ENCODE peak calls at places on chromosomes 2 and 18, in seven cellular contexts. U is NB4, Y is cardiac muscle cell, P is body of pancreas, L is kidney epithelial cell, O is AG04449, N is WTC11. D is an unnamed sample.

GRCh38 chr2:181077128-181077709 is 96.8 kb downstream of the UBE2E3 start:
- DNase-seq in L (no peak), Y (peak; percentile 70), N (no peak), P (no peak), O (no peak), U (peak; percentile 75), D (peak; percentile 6)

GRCh38 chr2:11417946-11418585 is 47.9 kb downstream of the E2F6 start:
- DNase-seq in U (peak; percentile 65), O (no peak), P (peak; percentile 19), L (no peak), N (peak; percentile 26), Y (no peak), D (peak; percentile 44)

GRCh38 chr18:5912491-5912890 is 17.2 kb upstream of the TMEM200C start:
- DNase-seq in N (no peak), Y (no peak), U (no peak), P (no peak), O (no peak), L (no peak), D (no peak)

GRCh38 chr2:73068147-73068546 is 3.4 kb downstream of the SFXN5 start:
- DNase-seq in U (no peak), L (no peak), Y (no peak), P (no peak), O (no peak), N (no peak), D (no peak)

GRCh38 chr2:234427081-234428058 is 69.5 kb downstream of the ARL4C start:
- DNase-seq in U (no peak), O (peak; percentile 78), P (no peak), N (peak; percentile 62), L (peak; percentile 84), Y (peak; percentile 40), D (peak; percentile 70)

GRCh38 chr18:27312853-27313252 is 127.7 kb upstream of the CHST9 start:
- DNase-seq in O (no peak), N (no peak), P (no peak), Y (no peak), L (no peak), U (no peak), D (no peak)

GRCh38 chr18:363327-364115 is 95.7 kb upstream of the THOC1 start:
- DNase-seq in N (no peak), Y (no peak), P (no peak), L (no peak), O (peak; percentile 74), U (peak; percentile 69), D (no peak)

GRCh38 chr2:169472249-169472648 is 7.0 kb upstream of the BBS5 start:
- DNase-seq in P (no peak), L (no peak), Y (no peak), U (no peak), N (no peak), O (no peak), D (no peak)

GRCh38 chr18:30106356-30106755 is 936.2 kb downstream of the DSC3 start:
- DNase-seq in P (no peak), U (no peak), Y (no peak), L (no peak), O (no peak), N (no peak), D (peak; percentile 33)

GRCh38 chr18:50038448-50038847 is 156.5 kb downstream of the MYO5B start:
- DNase-seq in L (no peak), N (no peak), Y (no peak), O (no peak), P (no peak), U (peak; percentile 11), D (no peak)

GRCh38 chr2:241895732-241896641 is 26.5 kb downstream of the RTP5 start:
- DNase-seq in L (no peak), N (no peak), U (peak; percentile 45), Y (peak; percentile 55), P (peak; percentile 74), O (no peak), D (no peak)

GRCh38 chr2:112199188-112199587 is 55.7 kb downstream of the ZC3H8 start:
- DNase-seq in U (no peak), N (no peak), O (no peak), L (no peak), P (no peak), Y (no peak), D (no peak)

GRCh38 chr2:141599721-141600120 is 531.1 kb downstream of the LRP1B start:
- DNase-seq in P (no peak), L (no peak), U (no peak), N (no peak), Y (no peak), O (no peak), D (no peak)

GRCh38 chr2:239876948-239877289 is 148.2 kb downstream of the NDUFA10 start:
- DNase-seq in P (no peak), U (no peak), L (no peak), O (no peak), Y (no peak), N (no peak), D (no peak)

GRCh38 chr2:7377861-7378569 is 460.8 kb downstream of the RNF144A start:
- DNase-seq in O (no peak), P (peak; percentile 77), L (no peak), Y (peak; percentile 83), U (no peak), N (peak; percentile 26), D (peak; percentile 73)

GRCh38 chr2:16112972-16113560 is 172.7 kb downstream of the MYCN start:
- DNase-seq in N (no peak), O (no peak), U (no peak), P (no peak), L (no peak), Y (no peak), D (no peak)

GRCh38 chr2:100470898-100471514 is 724 bp downstream of the NMS start:
- DNase-seq in P (peak; percentile 7), U (peak; percentile 39), L (no peak), O (no peak), Y (peak; percentile 78), N (peak; percentile 80), D (peak; percentile 13)

GRCh38 chr2:161030260-161031063 is 129.8 kb upstream of the TANK start:
- DNase-seq in U (peak; percentile 35), Y (no peak), N (no peak), P (no peak), L (peak; percentile 96), O (peak; percentile 99), D (no peak)

GRCh38 chr18:63083555-63083954 is 236.0 kb downstream of the BCL2 start:
- DNase-seq in O (no peak), N (no peak), L (no peak), U (no peak), Y (no peak), P (no peak), D (no peak)

GRCh38 chr18:49022311-49023280 is 71.8 kb upstream of the SMAD7 start:
- DNase-seq in U (no peak), P (no peak), N (no peak), O (no peak), L (no peak), Y (no peak), D (no peak)

GRCh38 chr2:234635284-234635683 is 138.4 kb upstream of the ARL4C start:
- DNase-seq in Y (no peak), O (no peak), N (no peak), P (no peak), L (no peak), U (no peak), D (no peak)

GRCh38 chr2:37916512-37917082 is 8.5 kb upstream of the RMDN2 start:
- DNase-seq in Y (no peak), P (peak; percentile 39), U (no peak), O (peak; percentile 78), N (no peak), L (no peak), D (peak; percentile 29)

GRCh38 chr2:102120261-102121259 is 22.0 kb upstream of the IL1R1 start:
- DNase-seq in N (no peak), L (no peak), Y (no peak), P (peak; percentile 77), U (no peak), O (no peak), D (no peak)
- TF ChIP-seq CTCF in N (no peak), L (no peak), Y (no peak), P (no peak), U (no peak), O (no peak), D (no peak)

GRCh38 chr2:119218478-119219064 is 5.1 kb upstream of the STEAP3 start:
- DNase-seq in L (no peak), P (peak; percentile 82), U (peak; percentile 55), O (no peak), Y (peak; percentile 63), N (no peak), D (peak; percentile 30)
- TF ChIP-seq CTCF in L (peak; percentile 51), P (peak; percentile 75), U (peak; percentile 26), O (peak; percentile 73), Y (peak; percentile 26), N (no peak), D (no peak)

DNA sequence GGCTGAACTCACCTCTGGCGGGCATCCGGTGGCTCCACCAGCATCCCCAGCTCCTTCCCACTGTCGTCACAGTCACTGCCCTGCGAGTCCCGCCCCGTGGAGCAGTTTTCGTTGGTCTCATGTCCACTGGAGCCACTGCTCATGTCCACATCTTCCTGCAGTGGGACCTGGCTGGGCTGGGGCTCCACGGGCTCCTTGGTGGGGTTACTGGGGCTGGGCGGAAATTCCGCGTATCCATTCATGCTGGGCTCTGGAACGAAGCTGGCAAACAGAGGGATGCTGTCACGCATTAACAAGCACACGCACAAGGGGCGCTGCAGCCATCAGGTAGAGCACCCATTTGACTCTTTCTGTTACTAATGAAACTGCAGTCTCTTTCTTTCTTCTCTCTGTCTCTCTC is 10.7 kb downstream of the PER2 start:
- DNase-seq in P (no peak), O (no peak), Y (no peak), U (no peak), N (peak; percentile 61), L (no peak), D (no peak)
- TF ChIP-seq CTCF in P (no peak), O (no peak), Y (no peak), U (no peak), N (no peak), L (peak; percentile 42), D (peak; percentile 23)

GRCh38 chr18:32072321-32072720 is 19.4 kb upstream of the RNF138 start:
- DNase-seq in L (no peak), Y (no peak), N (no peak), O (no peak), U (peak; percentile 50), P (no peak), D (no peak)
- TF ChIP-seq CTCF in L (peak; percentile 44), Y (peak; percentile 38), N (no peak), O (peak; percentile 15), U (peak; percentile 39), P (peak; percentile 47), D (peak; percentile 59)

DNA sequence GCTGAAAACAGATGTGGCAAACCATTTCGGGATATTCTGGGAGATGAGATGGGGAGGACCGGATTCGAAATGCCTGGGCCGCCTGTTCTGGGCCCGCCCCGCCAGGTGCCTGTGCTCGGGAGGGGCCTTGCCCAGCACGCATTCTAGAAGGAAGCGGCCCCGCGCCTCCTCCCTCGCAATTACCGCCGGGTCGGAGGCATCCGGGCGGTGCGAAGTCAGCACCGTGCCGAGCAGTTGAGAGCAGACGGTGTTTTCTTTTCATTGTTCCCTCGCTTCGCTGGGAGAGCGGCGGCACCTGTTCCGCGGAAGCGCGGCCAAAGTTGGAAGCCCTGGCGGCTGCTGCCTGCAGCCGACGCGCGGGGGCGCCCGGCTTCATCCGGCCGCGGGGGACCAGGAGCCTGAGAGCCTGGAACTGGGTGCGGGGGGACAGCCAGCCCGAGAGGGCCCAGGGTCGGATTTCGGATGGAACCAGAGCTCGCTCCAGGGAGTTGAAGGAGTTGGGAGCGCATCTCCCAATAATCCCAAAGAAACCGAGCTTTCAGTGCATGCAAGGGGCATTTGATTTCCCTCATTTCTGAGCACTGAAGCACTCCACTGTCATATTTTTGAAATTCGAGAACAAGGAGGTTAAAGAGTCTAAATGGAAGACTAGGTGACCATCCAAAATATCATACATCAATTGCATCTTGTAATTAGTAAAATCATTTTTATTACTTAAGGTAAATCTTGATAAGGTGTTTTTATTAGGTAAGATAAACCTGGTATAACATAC is 241.8 kb upstream of the RAB12 start:
- DNase-seq in U (peak; percentile 2), L (peak; percentile 9), Y (peak; percentile 77), O (no peak), P (peak; percentile 76), N (peak; percentile 82), D (peak; percentile 70)
- TF ChIP-seq CTCF in U (peak; percentile 31), L (peak; percentile 70), Y (peak; percentile 70), O (peak; percentile 59), P (peak; percentile 71), N (no peak), D (peak; percentile 76)

D was measured in Calu3.